ENCODE peak calls at places on chromosomes 16 and 17, in four cellular contexts. K is mucosa of descending colon; Y is CD8-positive, alpha-beta T cell; R is foreskin fibroblast. G is an unnamed sample.

GRCh38 chr17:72372185-72372584 is 251.4 kb downstream of the SOX9 start:
- DNase-seq in K (no peak), R (no peak), Y (no peak), G (no peak)

GRCh38 chr17:44205962-44206824 is 6.5 kb upstream of the ATXN7L3 start:
- DNase-seq in R (no peak), K (no peak), Y (no peak), G (no peak)

GRCh38 chr16:2715519-2715918 is 4.5 kb downstream of the PRSS27 start:
- DNase-seq in Y (peak; percentile 77), R (peak; percentile 20), K (peak; percentile 79), G (peak; percentile 40)

GRCh38 chr16:15810949-15811348 is 45.9 kb downstream of the MYH11 start:
- DNase-seq in Y (no peak), K (no peak), R (no peak), G (no peak)

GRCh38 chr17:55564077-55564476 is 52.8 kb upstream of the SMIM36 start:
- DNase-seq in K (no peak), R (no peak), Y (no peak), G (no peak)

GRCh38 chr16:27786881-27787625 is 237.1 kb downstream of the KATNIP start:
- DNase-seq in K (no peak), R (no peak), Y (no peak), G (no peak)

GRCh38 chr16:14399397-14400284 is 230.4 kb downstream of the PARN start:
- DNase-seq in R (peak; percentile 75), Y (no peak), K (no peak), G (peak; percentile 71)

GRCh38 chr17:74210191-74211140 is 2.9 kb upstream of the TTYH2 start:
- DNase-seq in R (peak; percentile 59), K (no peak), Y (peak; percentile 66), G (peak; percentile 51)

GRCh38 chr17:57480438-57481196 is 224.3 kb downstream of the MSI2 start:
- DNase-seq in R (peak; percentile 39), K (no peak), Y (no peak), G (peak; percentile 36)

GRCh38 chr17:79980246-79981043 is 55.2 kb downstream of the TBC1D16 start:
- DNase-seq in Y (no peak), R (no peak), K (peak; percentile 21), G (no peak)

GRCh38 chr17:6489016-6489550 is 44.8 kb downstream of the PIMREG start:
- DNase-seq in Y (no peak), K (peak; percentile 12), R (no peak), G (no peak)

GRCh38 chr16:67936124-67936875 is at the start of gene PSMB10:
- DNase-seq in Y (peak; percentile 31), K (peak; percentile 82), R (no peak), G (peak; percentile 65)

GRCh38 chr16:84735846-84736586 is 36.2 kb downstream of the USP10 start:
- DNase-seq in R (no peak), Y (peak; percentile 27), K (peak; percentile 86), G (no peak)

GRCh38 chr16:56657555-56658430 is at the start of gene MT1F:
- DNase-seq in R (no peak), K (peak; percentile 97), Y (peak; percentile 74), G (peak; percentile 22)

GRCh38 chr17:28406478-28406824 is 439 bp upstream of the SLC46A1 start:
- DNase-seq in Y (no peak), R (no peak), K (no peak), G (no peak)

GRCh38 chr16:15650698-15651161 is 685 bp downstream of the NDE1 start:
- DNase-seq in K (peak; percentile 62), R (no peak), Y (no peak), G (no peak)

GRCh38 chr17:81035389-81036127 is 607 bp downstream of the BAIAP2 start:
- DNase-seq in R (no peak), Y (no peak), K (no peak), G (no peak)

GRCh38 chr17:78416791-78417530 is 38.5 kb downstream of the PGS1 start:
- DNase-seq in R (no peak), K (no peak), Y (no peak), G (no peak)
- H3K4me3 ChIP-seq in R (no peak overlapping the region), K (no peak overlapping the region), Y (no peak overlapping the region), G (no peak overlapping the region)

DNA sequence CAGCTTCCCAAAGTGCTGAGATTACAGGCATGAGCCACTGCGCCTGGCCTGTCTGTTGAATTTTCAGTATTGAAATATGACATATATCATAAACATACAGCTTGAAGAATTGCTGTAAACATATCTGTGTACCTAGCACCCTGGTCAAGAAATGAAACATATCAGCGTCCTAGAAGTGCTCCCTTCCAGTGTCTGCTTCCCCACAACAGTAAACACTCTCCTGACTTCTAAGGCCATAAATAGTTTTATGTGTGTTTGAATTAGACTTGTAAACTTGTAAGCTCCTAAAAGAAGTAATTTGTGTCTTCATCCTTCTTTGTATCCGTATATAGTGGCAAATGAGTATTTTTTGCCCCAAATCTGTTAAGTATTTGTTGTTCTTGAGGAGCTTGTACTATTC is 132.2 kb downstream of the FTO start:
- DNase-seq in R (no peak), Y (no peak), K (no peak), G (no peak)
- H3K4me3 ChIP-seq in R (no peak overlapping the region), Y (no peak overlapping the region), K (no peak overlapping the region), G (no peak overlapping the region)

DNA sequence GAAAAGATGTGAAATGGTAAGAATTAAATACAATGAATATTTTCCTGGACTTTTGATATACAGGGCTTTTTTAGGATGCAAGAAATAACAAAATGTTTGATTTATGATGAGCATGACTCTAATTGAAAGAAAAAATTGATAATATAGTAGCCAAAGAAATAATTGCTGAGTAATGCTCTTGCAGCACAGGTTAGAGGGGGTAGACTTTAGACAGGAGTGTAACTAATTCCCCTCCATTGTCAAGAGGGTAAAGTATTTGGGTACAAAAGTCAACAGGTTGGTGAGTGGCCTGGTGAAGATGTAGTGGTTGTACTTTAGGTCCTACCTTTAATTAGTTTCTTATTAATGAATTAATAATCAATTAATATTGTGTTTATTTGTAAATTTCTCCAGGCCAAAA is 912.3 kb downstream of the KCNJ2 start:
- DNase-seq in Y (no peak), K (no peak), R (no peak), G (no peak)
- H3K4me3 ChIP-seq in Y (no peak overlapping the region), K (no peak overlapping the region), R (no peak overlapping the region), G (no peak overlapping the region)

GRCh38 chr16:30774367-30775130 is 12.4 kb downstream of the RNF40 start:
- DNase-seq in R (no peak), K (no peak), Y (no peak), G (no peak)
- H3K4me3 ChIP-seq in R (peak overlapping the region; percentile 70), K (no peak overlapping the region), Y (peak overlapping the region; percentile 80), G (peak overlapping the region; percentile 74)

GRCh38 chr17:60139438-60140285 is 10.1 kb upstream of the CA4 start:
- DNase-seq in R (peak; percentile 51), Y (peak; percentile 54), K (peak; percentile 72), G (peak; percentile 53)
- H3K4me3 ChIP-seq in R (no peak overlapping the region), Y (peak overlapping the region; percentile 35), K (no peak overlapping the region), G (peak overlapping the region; percentile 22)

DNA sequence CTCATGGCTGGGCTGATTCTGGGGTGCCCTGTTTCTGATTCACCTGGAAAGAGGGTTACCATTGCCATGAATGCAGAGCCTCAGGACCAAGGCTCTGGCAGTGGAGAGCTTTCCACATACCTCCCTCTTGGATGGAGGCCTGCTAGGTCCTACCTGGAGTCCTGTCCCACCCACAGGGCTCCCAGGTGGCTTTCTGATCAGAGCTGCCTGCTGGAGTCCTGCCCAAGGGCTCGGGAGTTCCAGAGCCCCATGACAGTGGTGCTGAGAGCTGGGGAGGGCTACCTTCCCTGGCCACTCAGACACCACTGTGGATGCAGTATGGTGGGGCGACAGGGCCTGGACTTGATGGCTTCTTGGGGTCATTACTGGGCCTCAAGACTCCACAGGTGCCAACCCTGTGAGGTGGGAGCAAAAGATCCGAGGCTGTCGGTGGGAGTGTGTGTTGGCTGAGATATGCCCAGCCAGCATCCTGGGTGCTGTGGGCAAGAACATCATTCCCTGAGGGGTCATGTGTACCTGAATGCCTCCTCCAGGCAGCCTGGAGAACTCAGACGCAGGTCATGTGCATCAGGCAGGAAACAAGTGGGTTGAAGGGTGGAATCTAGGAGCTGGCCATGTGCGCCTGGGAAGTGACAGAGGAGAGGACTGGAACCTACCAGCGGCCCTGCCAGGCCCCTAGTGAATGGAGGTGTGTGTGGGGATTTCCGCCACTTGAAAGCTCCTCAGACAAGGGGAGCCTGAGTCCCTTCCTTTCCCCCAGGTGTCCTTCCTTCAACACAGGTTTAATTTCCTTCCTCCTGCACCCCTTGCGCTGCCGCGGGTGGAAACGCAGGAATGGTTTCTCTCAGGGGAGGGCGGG is 2.3 kb upstream of the WNT3 start:
- DNase-seq in R (no peak), Y (no peak), K (no peak), G (no peak)
- H3K4me3 ChIP-seq in R (no peak overlapping the region), Y (no peak overlapping the region), K (no peak overlapping the region), G (no peak overlapping the region)

DNA sequence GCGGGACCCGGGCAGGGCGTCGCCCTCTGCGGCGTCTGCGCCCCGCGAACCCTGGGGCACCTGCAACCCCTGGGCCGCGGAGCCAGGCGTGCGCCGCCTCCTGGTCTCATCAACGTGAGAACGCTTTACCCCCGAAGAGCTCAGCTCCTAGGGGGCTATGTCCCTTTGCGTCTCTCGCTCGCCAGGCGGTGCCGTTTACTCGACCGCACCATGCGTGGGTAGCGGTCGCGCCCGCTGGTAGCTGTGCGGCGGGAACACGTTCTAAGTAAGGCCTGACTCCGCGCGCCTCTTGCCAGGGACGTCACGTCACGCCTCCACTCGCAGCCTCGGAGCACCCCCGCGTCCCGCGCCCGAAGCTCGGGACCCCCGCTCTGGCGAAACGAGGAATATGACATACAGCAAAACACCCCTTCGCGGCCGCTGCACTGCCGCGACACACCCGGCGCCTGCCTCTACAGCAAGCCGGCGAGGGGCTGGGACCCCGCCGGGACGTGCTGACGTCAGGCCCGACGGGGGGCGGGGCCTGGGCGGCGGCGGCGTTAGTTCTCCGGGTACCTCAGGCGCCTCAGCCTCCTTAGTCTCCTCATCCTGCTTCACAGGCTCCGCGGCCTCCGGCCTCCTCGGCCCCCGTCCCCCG is at the start of gene RAB11FIP3:
- DNase-seq in R (peak; percentile 73), K (peak; percentile 85), Y (peak; percentile 80), G (peak; percentile 40)
- H3K4me3 ChIP-seq in R (peak within 1 kb of the TSS; percentile 75), K (peak within 1 kb of the TSS; percentile 21), Y (peak within 1 kb of the TSS; percentile 78), G (peak within 1 kb of the TSS; percentile 65)

GRCh38 chr16:22692916-22693646 is 120.9 kb upstream of the HS3ST2 start:
- DNase-seq in Y (no peak), K (no peak), R (peak; percentile 85), G (no peak)

GRCh38 chr16:22699356-22699755 is 114.6 kb upstream of the HS3ST2 start:
- DNase-seq in Y (no peak), R (no peak), K (no peak), G (no peak)

GRCh38 chr16:22692034-22692433 is 121.9 kb upstream of the HS3ST2 start:
- DNase-seq in Y (no peak), K (no peak), R (no peak), G (no peak)

GRCh38 chr16:22693670-22694340 is 120.2 kb upstream of the HS3ST2 start:
- DNase-seq in K (no peak), R (no peak), Y (no peak), G (no peak)

DNA sequence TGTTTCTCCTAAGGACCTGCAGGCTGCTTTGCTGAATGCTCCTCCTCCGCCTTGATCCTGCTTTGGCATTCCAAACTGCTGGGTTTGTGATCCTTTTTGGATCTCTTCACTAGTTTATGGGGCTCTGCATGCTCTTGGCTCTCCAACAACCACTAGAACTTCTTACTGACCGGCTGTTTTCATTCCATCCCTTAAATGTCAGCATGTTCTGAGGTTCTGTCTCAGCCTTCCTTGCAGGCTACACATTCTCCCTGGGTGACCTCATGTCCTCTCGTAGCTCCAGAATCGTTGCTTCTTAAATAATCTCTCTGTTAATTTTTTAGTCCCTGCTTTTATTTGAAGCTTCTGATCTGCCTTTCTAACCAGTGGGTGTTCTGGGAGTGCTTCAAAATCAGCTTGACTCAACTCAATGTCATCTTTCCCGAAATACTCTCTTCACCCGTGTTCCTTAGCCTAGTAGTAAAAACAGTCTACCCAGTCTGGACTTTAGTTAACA is 119.0 kb upstream of the HS3ST2 start:
- DNase-seq in K (no peak), Y (no peak), R (peak; percentile 99), G (peak; percentile 86)
- H3K4me3 ChIP-seq in K (no peak overlapping the region), Y (no peak overlapping the region), R (peak overlapping the region; percentile 0), G (no peak overlapping the region)